ENCODE peak calls at places on chromosomes 3 and 15, in six cellular contexts. C is GM12878, K is HepG2, G is SK-N-SH, V is K562, E is H1. N is an unnamed sample.

GRCh38 chr3:144760831-144761230 is 789.2 kb downstream of the DIPK2A start:
- DNase-seq in V (no peak), G (no peak), E (no peak), C (no peak), K (no peak), N (no peak)

GRCh38 chr3:136245691-136246090 is 4.4 kb upstream of the PCCB start:
- DNase-seq in C (no peak), K (no peak), E (no peak), V (no peak), G (no peak), N (no peak)

GRCh38 chr3:57755368-57756021 is 614 bp upstream of the SLMAP start:
- DNase-seq in G (peak), C (no peak), E (no peak), K (peak), V (peak), N (peak)

GRCh38 chr3:128409621-128410581 is 56.8 kb downstream of the DNAJB8 start:
- DNase-seq in K (no peak), V (peak), E (no peak), C (no peak), G (no peak), N (no peak)

GRCh38 chr15:52263563-52263962 is 32.0 kb downstream of the MYO5C start:
- DNase-seq in V (no peak), E (no peak), C (no peak), G (no peak), K (no peak), N (no peak)

GRCh38 chr15:82044373-82045178 is 1.2 kb downstream of the MEX3B start:
- DNase-seq in C (no peak), K (no peak), E (no peak), V (no peak), G (peak), N (peak)

GRCh38 chr3:80556728-80557127 is 788.9 kb upstream of the ROBO1 start:
- DNase-seq in G (no peak), C (no peak), E (no peak), K (no peak), V (no peak), N (no peak)

GRCh38 chr3:197501496-197501878 is 54.3 kb downstream of the BDH1 start:
- DNase-seq in G (no peak), V (peak), K (peak), E (no peak), C (peak), N (peak)

GRCh38 chr3:181974198-181974597 is 262.5 kb downstream of the SOX2 start:
- DNase-seq in K (no peak), G (no peak), V (no peak), C (no peak), E (no peak), N (no peak)

GRCh38 chr15:36627566-36627965 is 48.1 kb downstream of the CDIN1 start:
- DNase-seq in G (no peak), K (no peak), V (no peak), C (no peak), E (no peak), N (no peak)

GRCh38 chr3:53109822-53110771 is 20.1 kb downstream of the RFT1 start:
- DNase-seq in G (peak), C (no peak), E (peak), V (peak), K (peak), N (peak)

GRCh38 chr3:123374016-123374415 is 74.9 kb downstream of the ADCY5 start:
- DNase-seq in G (no peak), V (no peak), E (no peak), C (no peak), K (no peak), N (no peak)

GRCh38 chr15:49815937-49816336 is 195.1 kb downstream of the DTWD1 start:
- DNase-seq in C (peak), E (no peak), G (no peak), K (no peak), V (no peak), N (no peak)

GRCh38 chr3:25911525-25912295 is 121.8 kb downstream of the OXSM start:
- DNase-seq in V (no peak), K (no peak), C (no peak), G (no peak), E (no peak), N (no peak)

GRCh38 chr3:146160233-146160963 is 586 bp downstream of the PLOD2 start:
- DNase-seq in G (peak), C (no peak), V (no peak), E (peak), K (peak), N (no peak)

GRCh38 chr15:35448294-35448693 is 97.7 kb downstream of the DPH6 start:
- DNase-seq in G (no peak), V (no peak), E (no peak), C (no peak), K (no peak), N (no peak)

GRCh38 chr3:155416500-155417118 is 123.1 kb upstream of the STRIT1 start:
- DNase-seq in K (no peak), G (no peak), V (no peak), E (no peak), C (no peak), N (no peak)

GRCh38 chr3:112484352-112484751 is 14.9 kb downstream of the BTLA start:
- DNase-seq in C (no peak), G (no peak), K (no peak), E (no peak), V (no peak), N (no peak)

GRCh38 chr15:83178869-83179325 is 28.7 kb downstream of the HDGFL3 start:
- DNase-seq in G (no peak), C (no peak), E (no peak), V (peak), K (no peak), N (no peak)

GRCh38 chr3:18424213-18424861 is 802 bp downstream of the SATB1 start:
- DNase-seq in C (no peak), K (no peak), E (no peak), G (peak), V (no peak), N (no peak)

GRCh38 chr15:40660686-40661085 is 34.3 kb upstream of the RAD51 start:
- DNase-seq in C (no peak), V (no peak), G (no peak), K (no peak), E (no peak), N (no peak)

GRCh38 chr3:167887096-167887495 is 151.6 kb downstream of the SERPINI1 start:
- DNase-seq in G (no peak), K (peak), E (no peak), V (no peak), C (no peak), N (no peak)

GRCh38 chr3:47542614-47543173 is 29.2 kb upstream of the ELP6 start:
- DNase-seq in V (peak), G (no peak), C (no peak), E (no peak), K (no peak), N (no peak)

GRCh38 chr15:62566248-62566647 is 401.2 kb upstream of the C2CD4B start:
- DNase-seq in V (no peak), G (no peak), C (no peak), E (no peak), K (no peak), N (no peak)

GRCh38 chr3:112770026-112770626 is 76.5 kb downstream of the CD200R1L start:
- DNase-seq in C (no peak), K (no peak), G (no peak), V (peak), E (peak), N (no peak)

GRCh38 chr3:140842984-140843649 is 98.5 kb upstream of the SLC25A36 start:
- DNase-seq in E (no peak), V (no peak), C (peak), G (no peak), K (no peak), N (no peak)

GRCh38 chr15:32657941-32658340 is 16.4 kb downstream of the SCG5 start:
- DNase-seq in E (no peak), C (no peak), G (no peak), K (no peak), V (peak), N (no peak)

GRCh38 chr15:36635681-36636080 is 56.3 kb downstream of the CDIN1 start:
- DNase-seq in G (no peak), V (no peak), E (no peak), K (no peak), C (no peak), N (no peak)

GRCh38 chr15:101152914-101153313 is 98.9 kb downstream of the CHSY1 start:
- DNase-seq in K (peak), C (no peak), E (no peak), G (no peak), V (peak), N (peak)

GRCh38 chr15:70375006-70375409 is 277.3 kb upstream of the TLE3 start:
- DNase-seq in V (no peak), G (peak), K (no peak), C (no peak), E (no peak), N (no peak)

DNA sequence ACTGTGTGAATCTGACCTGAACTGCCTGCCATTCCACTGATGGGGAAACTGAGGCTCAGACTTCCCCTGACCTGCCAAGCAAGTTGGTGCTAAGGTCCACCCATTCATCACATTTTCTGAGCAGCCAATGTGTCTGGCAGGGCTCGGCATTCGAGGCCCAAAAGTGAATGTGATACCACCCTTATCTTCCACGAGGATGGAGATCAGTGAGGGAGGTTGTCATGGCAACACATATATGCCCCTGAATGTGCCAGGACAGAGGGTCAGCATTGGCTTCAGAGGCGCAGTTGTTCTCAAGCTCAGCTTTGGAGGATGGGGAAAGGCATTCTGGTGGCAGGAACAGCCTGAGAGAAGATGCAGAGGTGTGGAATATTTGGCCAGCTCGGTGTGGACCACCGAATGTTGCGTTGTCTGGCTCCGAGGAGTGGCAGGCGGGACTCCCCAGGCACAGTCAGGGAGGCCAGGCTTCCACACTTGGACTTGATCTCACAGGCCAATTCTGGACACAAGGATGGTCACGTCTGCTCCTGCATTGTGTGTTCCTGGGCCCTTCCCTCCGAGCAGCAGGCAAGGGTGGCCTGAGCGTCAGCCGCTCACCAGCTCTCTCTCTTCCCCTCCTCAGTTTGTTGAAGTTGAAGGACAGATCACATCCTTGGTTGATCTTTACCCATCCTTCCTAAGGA is 63.4 kb downstream of the GRIP2 start:
- DNase-seq in E (no peak), G (no peak), C (no peak), K (no peak), V (no peak), N (no peak)
- TF ChIP-seq GABPA in E (no peak), G (no peak), C (no peak), K (no peak), V (no peak), N (no peak)

GRCh38 chr3:170228093-170228766 is 6.0 kb downstream of the PRKCI start:
- DNase-seq in C (no peak), E (no peak), K (no peak), V (no peak), G (no peak), N (no peak)

GRCh38 chr3:170232266-170232665 is 10.0 kb downstream of the PRKCI start:
- DNase-seq in G (no peak), K (no peak), V (no peak), E (no peak), C (no peak), N (no peak)

GRCh38 chr3:170233532-170233931 is 11.3 kb downstream of the PRKCI start:
- DNase-seq in V (no peak), K (peak), C (no peak), G (no peak), E (no peak), N (no peak)
- TF ChIP-seq GABPA in V (no peak), K (no peak), C (no peak), G (no peak), E (no peak), N (no peak)

GRCh38 chr3:139533781-139534443 is 5.6 kb downstream of the RBP1 start:
- DNase-seq in K (peak), E (no peak), C (no peak), V (peak), G (peak), N (no peak)
- TF ChIP-seq GABPA in K (no peak), E (no peak), C (no peak), V (no peak), G (no peak), N (no peak)

GRCh38 chr3:73625124-73625665 is 454 bp upstream of the PDZRN3 start:
- DNase-seq in C (no peak), E (peak), G (peak), K (no peak), V (no peak), N (no peak)

GRCh38 chr3:73622135-73622534 is 2.6 kb downstream of the PDZRN3 start:
- DNase-seq in E (no peak), K (peak), G (peak), V (no peak), C (no peak), N (no peak)

GRCh38 chr3:73623316-73623715 is 1.4 kb downstream of the PDZRN3 start:
- DNase-seq in G (no peak), V (no peak), C (no peak), K (no peak), E (no peak), N (no peak)

GRCh38 chr3:73623996-73624362 is 762 bp downstream of the PDZRN3 start:
- DNase-seq in V (no peak), K (no peak), E (peak), C (no peak), G (peak), N (no peak)

GRCh38 chr3:73624363-73625123 is at the start of gene PDZRN3:
- DNase-seq in K (no peak), V (no peak), E (peak), C (no peak), G (peak), N (no peak)
- TF ChIP-seq GABPA in K (no peak), V (no peak), E (no peak), C (no peak), G (no peak), N (no peak)

DNA sequence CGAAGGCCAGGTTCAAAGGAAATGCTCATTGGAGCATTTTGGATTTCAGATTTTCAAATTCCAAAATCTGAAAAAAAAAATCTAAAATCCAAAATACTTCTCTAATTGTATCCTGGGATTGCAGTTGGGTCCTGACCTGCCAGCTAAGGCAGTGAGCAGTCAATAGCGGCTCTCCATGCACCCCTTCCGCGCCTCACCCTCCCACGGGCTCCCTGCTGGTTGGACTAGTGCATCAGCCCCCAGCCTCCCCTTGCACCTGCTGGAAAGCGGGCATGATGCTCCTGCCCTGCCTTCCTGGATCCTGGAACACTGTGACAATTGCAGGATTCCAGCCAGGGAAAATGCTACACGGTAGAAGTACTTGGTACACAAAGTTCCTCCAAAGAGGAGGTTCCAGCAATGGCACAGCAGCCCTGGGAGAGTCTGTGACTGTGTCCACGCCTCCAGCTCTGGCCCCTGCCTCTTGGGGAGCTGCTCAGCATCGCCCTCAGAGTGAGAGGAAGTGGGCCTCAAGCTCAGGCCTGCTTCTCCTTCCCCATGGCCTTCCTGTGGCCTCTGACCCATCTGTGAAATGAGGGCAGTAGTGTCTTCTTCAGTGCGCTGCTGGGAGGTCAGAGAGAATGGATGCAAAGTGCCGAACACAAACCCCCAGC is 39.5 kb upstream of the CHRNB4 start:
- DNase-seq in C (no peak), V (no peak), E (no peak), K (no peak), G (no peak), N (no peak)
- TF ChIP-seq GABPA in C (no peak), V (no peak), E (no peak), K (no peak), G (no peak), N (no peak)

GRCh38 chr15:45702041-45702440 is 67.2 kb downstream of the SQOR start:
- DNase-seq in G (no peak), V (no peak), K (no peak), E (no peak), C (no peak), N (no peak)
- TF ChIP-seq GABPA in G (no peak), V (no peak), K (no peak), E (no peak), C (no peak), N (no peak)

DNA sequence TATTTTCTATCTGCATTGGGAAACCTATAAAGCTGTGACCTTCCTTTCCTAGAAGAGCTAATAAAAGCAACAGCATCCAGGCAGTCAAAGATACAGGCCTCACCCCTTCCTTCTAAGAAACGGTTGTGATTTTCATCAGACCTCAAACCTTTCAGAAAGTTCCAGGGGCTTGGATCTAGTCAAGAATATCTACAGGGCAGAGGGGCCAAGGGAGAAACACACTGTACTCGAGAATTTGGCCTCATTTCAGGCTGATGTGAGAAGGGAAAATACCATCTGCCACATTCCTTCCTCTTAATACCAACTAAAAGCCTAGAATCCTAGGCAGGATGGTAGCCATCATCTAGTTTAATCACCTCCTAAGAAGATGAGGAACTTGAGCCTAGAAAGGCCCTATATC is 24.5 kb upstream of the BCL6 start:
- DNase-seq in G (no peak), V (no peak), K (no peak), E (no peak), C (no peak), N (no peak)
- TF ChIP-seq GABPA in G (no peak), V (no peak), K (no peak), E (no peak), C (no peak), N (no peak)

GRCh38 chr3:4235690-4236089 is 67.5 kb upstream of the SETMAR start:
- DNase-seq in C (no peak), K (no peak), G (no peak), V (no peak), E (no peak), N (no peak)

GRCh38 chr3:4245671-4246070 is 57.5 kb upstream of the SETMAR start:
- DNase-seq in V (no peak), E (no peak), G (no peak), C (no peak), K (peak), N (no peak)

GRCh38 chr3:4247391-4247790 is 55.8 kb upstream of the SETMAR start:
- DNase-seq in G (no peak), V (no peak), C (no peak), E (no peak), K (no peak), N (no peak)

DNA sequence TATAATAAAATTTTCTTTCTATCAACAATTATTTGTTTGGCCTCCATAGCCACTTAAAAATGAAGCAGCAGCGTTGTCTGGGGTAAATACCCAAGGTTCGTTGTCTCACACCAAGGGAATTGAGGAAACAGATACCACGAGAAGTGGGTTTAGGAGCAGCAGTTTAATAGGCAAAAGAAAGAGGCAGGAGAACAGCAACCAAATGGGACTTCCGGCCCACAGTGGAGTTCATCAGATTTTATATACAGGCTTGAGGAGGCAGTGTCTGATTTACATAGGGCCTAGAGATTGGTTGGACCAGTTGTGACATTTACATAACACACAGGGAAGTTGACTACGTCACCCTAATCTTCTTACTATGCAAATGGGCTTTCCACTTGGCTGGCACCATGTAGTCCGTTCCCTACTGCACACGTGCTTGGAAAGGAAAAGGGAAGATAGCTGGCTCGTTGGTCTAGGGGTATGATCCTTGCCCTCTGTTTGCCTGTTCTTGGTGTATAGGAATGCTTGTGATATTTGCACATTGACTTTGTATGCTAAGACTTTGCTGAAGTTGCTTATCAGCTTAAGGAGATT is 61.5 kb upstream of the SETMAR start:
- DNase-seq in V (no peak), E (no peak), C (no peak), K (no peak), G (no peak), N (no peak)
- TF ChIP-seq GABPA in V (peak), E (no peak), C (no peak), K (no peak), G (no peak), N (no peak)

N was measured in HL-60.